ENCODE peak calls at places on chromosomes 1 and 21, in seven cellular contexts. U, L, T, M, K, H and S are unnamed samples.

GRCh38 chr1:51231121-51231520 is 5.0 kb upstream of the RNF11 start:
- DNase-seq in U (no peak), K (no peak), L (no peak), M (no peak), H (no peak), T (no peak), S (no peak)

GRCh38 chr1:904271-904950 is 19.3 kb upstream of the SAMD11 start:
- DNase-seq in M (peak), T (peak), L (peak), H (peak), U (peak), K (peak), S (peak)

GRCh38 chr1:159121526-159121925 is 45.0 kb upstream of the AIM2 start:
- DNase-seq in L (no peak), H (no peak), K (no peak), M (no peak), U (no peak), T (no peak), S (no peak)

GRCh38 chr1:197915217-197915616 is 2.0 kb upstream of the LHX9 start:
- DNase-seq in H (no peak), T (no peak), L (no peak), U (no peak), M (no peak), K (no peak), S (no peak)

GRCh38 chr1:183206538-183207117 is 20.6 kb downstream of the LAMC2 start:
- DNase-seq in U (no peak), H (no peak), T (no peak), L (no peak), M (no peak), K (no peak), S (no peak)

GRCh38 chr1:230392920-230393521 is 33.1 kb downstream of the PGBD5 start:
- DNase-seq in M (peak), T (no peak), U (no peak), K (no peak), H (no peak), L (no peak), S (no peak)

GRCh38 chr1:93661829-93662474 is 19.7 kb downstream of the BCAR3 start:
- DNase-seq in L (no peak), U (no peak), M (no peak), T (no peak), K (no peak), H (no peak), S (peak)

GRCh38 chr1:192604979-192605620 is 29.5 kb downstream of the RGS1 start:
- DNase-seq in K (no peak), T (no peak), U (no peak), L (no peak), M (peak), H (no peak), S (no peak)

GRCh38 chr1:226662704-226663326 is 76.3 kb downstream of the ITPKB start:
- DNase-seq in L (peak), M (peak), U (peak), H (peak), T (peak), K (no peak), S (peak)

GRCh38 chr21:32587112-32587511 is 1.8 kb upstream of the TCP10L start:
- DNase-seq in L (no peak), H (no peak), K (no peak), T (no peak), U (no peak), M (no peak), S (no peak)

GRCh38 chr1:8363186-8363585 is 45.3 kb downstream of the SLC45A1 start:
- DNase-seq in K (no peak), U (no peak), T (no peak), H (no peak), M (no peak), L (no peak), S (no peak)

GRCh38 chr1:52296345-52296744 is 69.7 kb downstream of the CC2D1B start:
- DNase-seq in H (peak), L (peak), M (peak), K (peak), T (no peak), U (no peak), S (peak)

GRCh38 chr1:21216835-21217811 is 40.4 kb upstream of the EIF4G3 start:
- DNase-seq in T (peak), L (peak), U (peak), M (peak), H (peak), K (peak), S (peak)

GRCh38 chr1:6591644-6592043 is 11.0 kb downstream of the KLHL21 start:
- DNase-seq in L (no peak), M (no peak), U (no peak), T (no peak), H (no peak), K (no peak), S (no peak)

GRCh38 chr1:170145691-170146676 is at the start of gene NTMT2:
- DNase-seq in T (no peak), U (no peak), L (no peak), M (no peak), H (no peak), K (peak), S (no peak)

GRCh38 chr1:108068141-108068540 is 103.2 kb upstream of the VAV3 start:
- DNase-seq in T (no peak), K (no peak), L (no peak), M (no peak), U (no peak), H (no peak), S (peak)

GRCh38 chr1:195237161-195237889 is 1370.9 kb downstream of the KCNT2 start:
- DNase-seq in U (no peak), L (no peak), M (no peak), H (no peak), T (no peak), K (no peak), S (no peak)

GRCh38 chr1:8905582-8906191 is 27.2 kb upstream of the ENO1 start:
- DNase-seq in H (no peak), K (no peak), L (no peak), U (no peak), T (no peak), M (no peak), S (peak)

GRCh38 chr1:109040627-109041613 is 982 bp downstream of the WDR47 start:
- DNase-seq in U (peak), L (peak), K (peak), M (peak), H (peak), T (no peak), S (peak)

GRCh38 chr1:53316742-53317650 is 10.9 kb downstream of the LRP8 start:
- DNase-seq in T (peak), L (no peak), H (no peak), M (no peak), U (no peak), K (peak), S (no peak)

GRCh38 chr1:60921175-60921574 is 161.2 kb upstream of the NFIA start:
- DNase-seq in T (no peak), M (no peak), K (no peak), L (no peak), U (no peak), H (no peak), S (no peak)

GRCh38 chr1:229843627-229844238 is 217.7 kb downstream of the URB2 start:
- DNase-seq in H (no peak), U (peak), K (no peak), T (peak), L (no peak), M (peak), S (no peak)

GRCh38 chr1:63836374-63836773 is 62.6 kb downstream of the ROR1 start:
- DNase-seq in H (no peak), T (no peak), M (no peak), L (no peak), U (no peak), K (no peak), S (no peak)